ENCODE peak calls at places on chromosomes 3 and 15, in six cellular contexts. One of them, this sample, is unnamed.

GRCh38 chr3:135887220-135887619 is 78.3 kb upstream of the PPP2R3A start:
- DNase-seq in transverse colon: no peak
- DNase-seq in suprapubic skin: no peak
- DNase-seq in adrenal gland: no peak
- DNase-seq in IMR-90: peak; percentile 87
- DNase-seq in esophagus squamous epithelium: no peak
- DNase-seq in this sample: no peak

GRCh38 chr15:65414841-65415621 is 7.7 kb downstream of the IGDCC4 start:
- DNase-seq in transverse colon: no peak
- DNase-seq in suprapubic skin: no peak
- DNase-seq in adrenal gland: no peak
- DNase-seq in IMR-90: peak; percentile 76
- DNase-seq in esophagus squamous epithelium: no peak
- DNase-seq in this sample: no peak

GRCh38 chr3:45666729-45667440 is 22.3 kb upstream of the SACM1L start:
- DNase-seq in transverse colon: no peak
- DNase-seq in suprapubic skin: no peak
- DNase-seq in adrenal gland: peak; percentile 76
- DNase-seq in IMR-90: peak; percentile 69
- DNase-seq in esophagus squamous epithelium: no peak
- DNase-seq in this sample: no peak

GRCh38 chr15:55770261-55770660 is 27.3 kb upstream of the PRTG start:
- DNase-seq in transverse colon: no peak
- DNase-seq in suprapubic skin: no peak
- DNase-seq in adrenal gland: no peak
- DNase-seq in IMR-90: peak; percentile 20
- DNase-seq in esophagus squamous epithelium: no peak
- DNase-seq in this sample: no peak

GRCh38 chr3:99332726-99333125 is 305.7 kb upstream of the COL8A1 start:
- DNase-seq in transverse colon: no peak
- DNase-seq in suprapubic skin: no peak
- DNase-seq in adrenal gland: no peak
- DNase-seq in IMR-90: peak; percentile 26
- DNase-seq in esophagus squamous epithelium: no peak
- DNase-seq in this sample: no peak

GRCh38 chr3:182309120-182309519 is 484.2 kb upstream of the ATP11B start:
- DNase-seq in transverse colon: no peak
- DNase-seq in suprapubic skin: no peak
- DNase-seq in adrenal gland: no peak
- DNase-seq in IMR-90: no peak
- DNase-seq in esophagus squamous epithelium: no peak
- DNase-seq in this sample: no peak

GRCh38 chr15:75578206-75578947 is 738 bp downstream of the PTPN9 start:
- DNase-seq in transverse colon: peak; percentile 44
- DNase-seq in suprapubic skin: peak; percentile 63
- DNase-seq in adrenal gland: no peak
- DNase-seq in IMR-90: no peak
- DNase-seq in esophagus squamous epithelium: no peak
- DNase-seq in this sample: peak; percentile 87

GRCh38 chr3:66904336-66904735 is 93.8 kb upstream of the KBTBD8 start:
- DNase-seq in transverse colon: no peak
- DNase-seq in suprapubic skin: no peak
- DNase-seq in adrenal gland: no peak
- DNase-seq in IMR-90: no peak
- DNase-seq in esophagus squamous epithelium: no peak
- DNase-seq in this sample: no peak

GRCh38 chr15:75067123-75067854 is 43.9 kb downstream of the PPCDC start:
- DNase-seq in transverse colon: no peak
- DNase-seq in suprapubic skin: no peak
- DNase-seq in adrenal gland: peak; percentile 39
- DNase-seq in IMR-90: peak; percentile 73
- DNase-seq in esophagus squamous epithelium: no peak
- DNase-seq in this sample: peak; percentile 40

GRCh38 chr3:179194931-179195330 is 46.8 kb downstream of the PIK3CA start:
- DNase-seq in transverse colon: no peak
- DNase-seq in suprapubic skin: no peak
- DNase-seq in adrenal gland: no peak
- DNase-seq in IMR-90: peak; percentile 10
- DNase-seq in esophagus squamous epithelium: no peak
- DNase-seq in this sample: no peak

GRCh38 chr15:37096878-37097568 is 3.3 kb downstream of the MEIS2 start:
- DNase-seq in transverse colon: no peak
- DNase-seq in suprapubic skin: no peak
- DNase-seq in adrenal gland: no peak
- DNase-seq in IMR-90: peak; percentile 26
- DNase-seq in esophagus squamous epithelium: no peak
- DNase-seq in this sample: peak; percentile 74

GRCh38 chr3:116188231-116188785 is 257.0 kb downstream of the LSAMP start:
- DNase-seq in transverse colon: no peak
- DNase-seq in suprapubic skin: no peak
- DNase-seq in adrenal gland: no peak
- DNase-seq in IMR-90: peak; percentile 66
- DNase-seq in esophagus squamous epithelium: no peak
- DNase-seq in this sample: no peak

GRCh38 chr15:62909257-62909656 is 133.3 kb upstream of the TPM1 start:
- DNase-seq in transverse colon: no peak
- DNase-seq in suprapubic skin: no peak
- DNase-seq in adrenal gland: no peak
- DNase-seq in IMR-90: no peak
- DNase-seq in esophagus squamous epithelium: no peak
- DNase-seq in this sample: no peak

GRCh38 chr3:102434715-102435114 is at the start of gene ZPLD1:
- DNase-seq in transverse colon: no peak
- DNase-seq in suprapubic skin: no peak
- DNase-seq in adrenal gland: no peak
- DNase-seq in IMR-90: no peak
- DNase-seq in esophagus squamous epithelium: no peak
- DNase-seq in this sample: no peak

GRCh38 chr3:82015241-82015640 is 253.8 kb upstream of the GBE1 start:
- DNase-seq in transverse colon: no peak
- DNase-seq in suprapubic skin: no peak
- DNase-seq in adrenal gland: no peak
- DNase-seq in IMR-90: no peak
- DNase-seq in esophagus squamous epithelium: no peak
- DNase-seq in this sample: no peak

GRCh38 chr3:87246662-87247061 is 19.6 kb downstream of the CHMP2B start:
- DNase-seq in transverse colon: no peak
- DNase-seq in suprapubic skin: no peak
- DNase-seq in adrenal gland: no peak
- DNase-seq in IMR-90: no peak
- DNase-seq in esophagus squamous epithelium: no peak
- DNase-seq in this sample: no peak

GRCh38 chr3:72932416-72932815 is 44.6 kb downstream of the GXYLT2 start:
- DNase-seq in transverse colon: no peak
- DNase-seq in suprapubic skin: no peak
- DNase-seq in adrenal gland: no peak
- DNase-seq in IMR-90: no peak
- DNase-seq in esophagus squamous epithelium: no peak
- DNase-seq in this sample: no peak

GRCh38 chr3:143157957-143158548 is 38.5 kb downstream of the CHST2 start:
- DNase-seq in transverse colon: no peak
- DNase-seq in suprapubic skin: no peak
- DNase-seq in adrenal gland: no peak
- DNase-seq in IMR-90: no peak
- DNase-seq in esophagus squamous epithelium: no peak
- DNase-seq in this sample: no peak

GRCh38 chr3:176079785-176080184 is 1117.5 kb downstream of the TBL1XR1 start:
- DNase-seq in transverse colon: no peak
- DNase-seq in suprapubic skin: no peak
- DNase-seq in adrenal gland: no peak
- DNase-seq in IMR-90: no peak
- DNase-seq in esophagus squamous epithelium: no peak
- DNase-seq in this sample: no peak

GRCh38 chr15:63918317-63918672 is 84.5 kb upstream of the HERC1 start:
- DNase-seq in transverse colon: peak; percentile 22
- DNase-seq in suprapubic skin: no peak
- DNase-seq in adrenal gland: no peak
- DNase-seq in IMR-90: no peak
- DNase-seq in esophagus squamous epithelium: no peak
- DNase-seq in this sample: no peak

GRCh38 chr15:99099661-99100060 is 5.2 kb upstream of the SYNM start:
- DNase-seq in transverse colon: no peak
- DNase-seq in suprapubic skin: no peak
- DNase-seq in adrenal gland: no peak
- DNase-seq in IMR-90: no peak
- DNase-seq in esophagus squamous epithelium: no peak
- DNase-seq in this sample: no peak

GRCh38 chr15:99101501-99101900 is 3.4 kb upstream of the SYNM start:
- DNase-seq in transverse colon: no peak
- DNase-seq in suprapubic skin: no peak
- DNase-seq in adrenal gland: peak; percentile 31
- DNase-seq in IMR-90: no peak
- DNase-seq in esophagus squamous epithelium: no peak
- DNase-seq in this sample: peak; percentile 39

GRCh38 chr15:99102332-99103235 is 2.3 kb upstream of the SYNM start:
- DNase-seq in transverse colon: no peak
- DNase-seq in suprapubic skin: no peak
- DNase-seq in adrenal gland: peak; percentile 48
- DNase-seq in IMR-90: no peak
- DNase-seq in esophagus squamous epithelium: no peak
- DNase-seq in this sample: no peak

GRCh38 chr15:99098991-99099390 is 5.9 kb upstream of the SYNM start:
- DNase-seq in transverse colon: no peak
- DNase-seq in suprapubic skin: no peak
- DNase-seq in adrenal gland: no peak
- DNase-seq in IMR-90: no peak
- DNase-seq in esophagus squamous epithelium: no peak
- DNase-seq in this sample: no peak

DNA sequence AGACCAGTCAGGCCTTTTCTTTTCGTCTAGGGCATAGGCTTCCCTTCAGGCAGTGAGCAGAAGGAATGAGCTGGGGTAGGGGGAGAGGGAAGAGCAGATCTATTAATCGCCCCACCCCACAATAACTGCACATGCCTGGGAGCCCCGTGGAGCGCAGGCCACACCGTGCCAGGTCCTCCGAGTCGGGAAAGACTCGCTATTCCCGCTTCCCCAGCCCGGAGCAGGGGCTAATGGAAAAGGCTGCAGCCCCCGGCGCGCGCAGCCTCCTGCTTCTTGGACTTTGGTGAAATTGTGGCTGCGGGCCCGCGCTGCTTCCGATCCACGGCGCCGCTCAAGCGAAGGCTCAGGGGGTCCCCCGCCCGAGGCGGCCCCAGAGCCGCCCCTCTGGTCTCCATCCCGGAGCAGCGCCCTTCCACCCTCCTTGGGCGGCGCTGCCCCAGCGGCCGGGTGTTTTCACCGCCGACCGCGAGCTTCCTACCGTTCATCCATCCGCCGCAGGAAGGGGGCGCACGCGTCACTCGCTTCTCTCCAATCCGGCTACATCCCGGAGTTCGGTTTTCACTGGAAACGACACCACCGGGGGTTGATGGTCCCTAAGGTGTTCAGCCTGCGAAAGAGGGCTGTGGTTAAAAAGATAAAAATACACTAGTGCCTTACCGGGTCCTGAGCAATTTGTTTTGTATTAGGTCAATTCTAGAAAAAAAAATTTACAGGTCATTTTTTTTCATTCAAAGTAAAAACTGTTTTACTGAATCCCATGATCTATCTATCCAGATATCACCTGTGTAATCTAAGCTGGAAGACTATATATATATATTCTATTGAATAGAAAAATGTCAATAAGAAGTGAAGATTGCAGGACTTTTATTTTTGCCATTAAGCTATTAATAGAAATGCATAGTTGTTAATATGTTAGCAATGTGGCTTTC is 4.4 kb upstream of the SYNM start:
- DNase-seq in transverse colon: peak; percentile 83
- DNase-seq in suprapubic skin: peak; percentile 83
- DNase-seq in adrenal gland: peak; percentile 91
- DNase-seq in IMR-90: peak; percentile 63
- DNase-seq in esophagus squamous epithelium: no peak
- DNase-seq in this sample: peak; percentile 95
- H3K4me3 ChIP-seq in transverse colon: no peak overlapping the region
- H3K4me3 ChIP-seq in suprapubic skin: peak overlapping the region; percentile 34
- H3K4me3 ChIP-seq in adrenal gland: peak overlapping the region; percentile 55
- H3K4me3 ChIP-seq in IMR-90: peak overlapping the region; percentile 24
- H3K4me3 ChIP-seq in esophagus squamous epithelium: peak overlapping the region; percentile 59
- H3K4me3 ChIP-seq in this sample: no peak overlapping the region

DNA sequence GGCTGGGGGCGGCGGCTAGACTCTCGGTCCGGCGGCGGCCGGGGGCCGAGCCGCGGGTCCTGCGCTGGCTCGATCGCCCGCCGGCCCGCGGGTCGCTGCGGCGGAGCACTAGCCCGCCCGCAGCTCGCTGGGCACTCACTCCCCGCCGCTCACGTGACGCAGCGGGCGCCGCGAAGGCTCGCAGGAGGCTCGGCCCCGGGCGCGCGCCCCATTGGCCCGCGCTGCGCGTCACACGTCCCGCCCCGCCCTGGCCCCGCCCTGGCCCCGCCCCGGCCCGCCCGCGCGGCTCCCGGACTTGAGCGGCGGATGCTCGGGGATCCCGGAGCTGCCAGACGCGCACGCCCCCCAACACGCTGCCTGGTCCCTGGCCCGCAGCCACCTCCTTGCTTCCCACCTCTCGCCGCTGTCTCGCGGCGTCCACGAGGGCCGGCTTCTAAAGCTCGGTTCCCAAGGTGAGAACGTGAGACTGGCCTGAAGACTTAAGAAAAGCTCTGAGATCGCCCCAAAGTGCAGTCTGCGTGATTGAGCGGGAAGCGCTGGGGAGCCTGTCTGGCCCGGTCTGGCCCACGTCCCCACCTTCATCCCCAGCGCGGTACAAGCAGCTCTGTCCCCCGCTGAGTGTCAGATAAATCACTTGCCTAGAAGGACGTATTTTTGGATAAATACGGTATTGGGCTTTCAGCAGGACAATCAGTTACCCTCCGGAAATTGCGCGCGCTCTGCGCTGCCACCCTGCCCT is at the start of gene KLF15:
- DNase-seq in transverse colon: peak; percentile 89
- DNase-seq in suprapubic skin: peak; percentile 91
- DNase-seq in adrenal gland: peak; percentile 91
- DNase-seq in IMR-90: peak; percentile 72
- DNase-seq in esophagus squamous epithelium: peak; percentile 23
- DNase-seq in this sample: peak; percentile 98
- TF ChIP-seq POLR2A in transverse colon: no peak
- TF ChIP-seq POLR2A in suprapubic skin: peak; percentile 79
- TF ChIP-seq POLR2A in adrenal gland: peak; percentile 78
- TF ChIP-seq POLR2A in IMR-90: no peak
- TF ChIP-seq POLR2A in esophagus squamous epithelium: peak; percentile 90
- TF ChIP-seq POLR2A in this sample: peak; percentile 66

GRCh38 chr3:11254876-11255275 is 17.3 kb upstream of the ATG7 start:
- DNase-seq in transverse colon: no peak
- DNase-seq in suprapubic skin: no peak
- DNase-seq in adrenal gland: no peak
- DNase-seq in IMR-90: no peak
- DNase-seq in esophagus squamous epithelium: no peak
- DNase-seq in this sample: no peak

GRCh38 chr3:11260460-11260859 is 11.7 kb upstream of the ATG7 start:
- DNase-seq in transverse colon: no peak
- DNase-seq in suprapubic skin: no peak
- DNase-seq in adrenal gland: no peak
- DNase-seq in IMR-90: no peak
- DNase-seq in esophagus squamous epithelium: no peak
- DNase-seq in this sample: no peak

GRCh38 chr3:11258958-11259357 is 13.2 kb upstream of the ATG7 start:
- DNase-seq in transverse colon: no peak
- DNase-seq in suprapubic skin: no peak
- DNase-seq in adrenal gland: no peak
- DNase-seq in IMR-90: no peak
- DNase-seq in esophagus squamous epithelium: no peak
- DNase-seq in this sample: no peak
- TF ChIP-seq CTCF in transverse colon: no peak
- TF ChIP-seq CTCF in suprapubic skin: no peak
- TF ChIP-seq CTCF in adrenal gland: no peak
- TF ChIP-seq CTCF in IMR-90: no peak
- TF ChIP-seq CTCF in esophagus squamous epithelium: no peak
- TF ChIP-seq CTCF in this sample: no peak

GRCh38 chr3:188396900-188397299 is 242.9 kb downstream of the LPP start:
- DNase-seq in transverse colon: no peak
- DNase-seq in suprapubic skin: no peak
- DNase-seq in adrenal gland: peak; percentile 79
- DNase-seq in IMR-90: no peak
- DNase-seq in esophagus squamous epithelium: no peak
- DNase-seq in this sample: no peak
- H3K4me3 ChIP-seq in transverse colon: no peak overlapping the region
- H3K4me3 ChIP-seq in suprapubic skin: no peak overlapping the region
- H3K4me3 ChIP-seq in adrenal gland: peak overlapping the region; percentile 39
- H3K4me3 ChIP-seq in IMR-90: no peak overlapping the region
- H3K4me3 ChIP-seq in esophagus squamous epithelium: peak overlapping the region; percentile 24
- H3K4me3 ChIP-seq in this sample: no peak overlapping the region

This sample was measured in lower leg skin.